ENCODE peak calls at places on chromosomes 4 and X, in four cellular contexts. One of them, this sample, is unnamed.

GRCh38 chr4:11914406-11914805 is 485.7 kb upstream of the HS3ST1 start:
- DNase-seq in tibial nerve: no peak
- DNase-seq in anterior cingulate cortex: no peak
- DNase-seq in NCI-H1105: no peak
- DNase-seq in this sample: no peak

GRCh38 chrX:107025538-107025937 is 25.5 kb upstream of the MORC4 start:
- DNase-seq in NCI-H1105: no peak
- DNase-seq in tibial nerve: no peak
- DNase-seq in anterior cingulate cortex: no peak
- DNase-seq in this sample: peak

GRCh38 chr4:136750898-136751297 is 781.4 kb downstream of the PCDH18 start:
- DNase-seq in NCI-H1105: no peak
- DNase-seq in anterior cingulate cortex: no peak
- DNase-seq in tibial nerve: no peak
- DNase-seq in this sample: no peak

GRCh38 chr4:27568236-27568951 is 707.8 kb downstream of the STIM2 start:
- DNase-seq in tibial nerve: no peak
- DNase-seq in anterior cingulate cortex: no peak
- DNase-seq in NCI-H1105: no peak
- DNase-seq in this sample: no peak

GRCh38 chr4:8765631-8766590 is 105.7 kb downstream of the HMX1 start:
- DNase-seq in anterior cingulate cortex: no peak
- DNase-seq in tibial nerve: no peak
- DNase-seq in NCI-H1105: no peak
- DNase-seq in this sample: no peak

GRCh38 chr4:2247128-2248043 is 5.5 kb upstream of the HAUS3 start:
- DNase-seq in NCI-H1105: no peak
- DNase-seq in anterior cingulate cortex: no peak
- DNase-seq in tibial nerve: no peak
- DNase-seq in this sample: peak

GRCh38 chr4:4455199-4455865 is 68.4 kb downstream of the NSG1 start:
- DNase-seq in NCI-H1105: no peak
- DNase-seq in tibial nerve: no peak
- DNase-seq in anterior cingulate cortex: no peak
- DNase-seq in this sample: no peak

GRCh38 chrX:143934542-143934941 is 50.7 kb downstream of the UBE2NL start:
- DNase-seq in anterior cingulate cortex: no peak
- DNase-seq in tibial nerve: no peak
- DNase-seq in NCI-H1105: no peak
- DNase-seq in this sample: no peak

GRCh38 chr4:123399638-123400358 is 3.2 kb downstream of the SPRY1 start:
- DNase-seq in NCI-H1105: no peak
- DNase-seq in tibial nerve: peak
- DNase-seq in anterior cingulate cortex: no peak
- DNase-seq in this sample: no peak

GRCh38 chrX:47217121-47217851 is 1.2 kb upstream of the CDK16 start:
- DNase-seq in anterior cingulate cortex: no peak
- DNase-seq in NCI-H1105: no peak
- DNase-seq in tibial nerve: no peak
- DNase-seq in this sample: peak

GRCh38 chr4:42401171-42401570 is 3.9 kb downstream of the SHISA3 start:
- DNase-seq in tibial nerve: no peak
- DNase-seq in anterior cingulate cortex: no peak
- DNase-seq in NCI-H1105: no peak
- DNase-seq in this sample: no peak